ENCODE peak calls at places on chromosomes 11 and 22, in ten cellular contexts. F is PC-3, O is GM23338, Y is PC-9, R is astrocyte, X is IMR-90, D is endodermal cell, K is suprapubic skin, I is K562, Q is breast epithelium. P is an unnamed sample.
A peak's percentile ranks its signal among the peaks of the same experiment; 100 is the strongest.

GRCh38 chr22:23383491-23384450 is 196.3 kb downstream of the IGLL1 start:
- DNase-seq in F (no peak), O (peak; percentile 54), Y (no peak), R (no peak), X (no peak), D (peak; percentile 86), K (no peak), I (no peak), Q (no peak), P (no peak)

GRCh38 chr11:77412814-77413213 is 61.1 kb downstream of the PAK1 start:
- DNase-seq in F (no peak), O (peak; percentile 24), Y (no peak), R (no peak), X (no peak), D (no peak), K (no peak), I (no peak), Q (no peak), P (no peak)

GRCh38 chr11:132402056-132402684 is 1031.8 kb downstream of the NTM start:
- DNase-seq in F (peak; percentile 22), O (peak; percentile 79), Y (no peak), R (peak; percentile 36), X (peak; percentile 51), D (peak; percentile 89), K (no peak), I (peak; percentile 1), Q (no peak), P (no peak)

GRCh38 chr11:93198221-93198650 is 445 bp upstream of the SLC36A4 start:
- DNase-seq in F (peak; percentile 55), O (no peak), Y (no peak), R (peak; percentile 20), X (peak; percentile 44), D (no peak), K (no peak), I (no peak), Q (no peak), P (no peak)

GRCh38 chr11:65314501-65315203 is at the start of gene CDC42EP2:
- DNase-seq in F (peak; percentile 94), O (peak; percentile 87), Y (peak; percentile 94), R (peak; percentile 51), X (peak; percentile 80), D (peak; percentile 95), K (peak; percentile 91), I (peak; percentile 92), Q (peak; percentile 81), P (peak; percentile 92)

GRCh38 chr11:135008001-135008405 is 596.0 kb upstream of the B3GAT1 start:
- DNase-seq in F (no peak), O (no peak), Y (no peak), R (no peak), X (no peak), D (no peak), K (no peak), I (no peak), Q (no peak), P (no peak)

GRCh38 chr11:20990447-20990846 is 321.1 kb downstream of the NELL1 start:
- DNase-seq in F (no peak), O (no peak), Y (no peak), R (no peak), X (no peak), D (no peak), K (no peak), I (no peak), Q (no peak), P (no peak)

GRCh38 chr11:44255406-44256071 is 54.4 kb downstream of the ALX4 start:
- DNase-seq in F (no peak), O (no peak), Y (no peak), R (no peak), X (no peak), D (no peak), K (no peak), I (no peak), Q (no peak), P (no peak)

GRCh38 chr11:124897681-124898680 is at the start of gene ROBO4:
- DNase-seq in F (peak; percentile 97), O (no peak), Y (no peak), R (peak; percentile 92), X (peak; percentile 94), D (peak; percentile 60), K (no peak), I (no peak), Q (no peak), P (no peak)

GRCh38 chr11:124895471-124895971 is 2.1 kb downstream of the ROBO4 start:
- DNase-seq in F (no peak), O (no peak), Y (no peak), R (no peak), X (no peak), D (peak; percentile 38), K (no peak), I (no peak), Q (no peak), P (no peak)

GRCh38 chr11:124898711-124899110 is 1.0 kb upstream of the ROBO4 start:
- DNase-seq in F (peak; percentile 86), O (peak; percentile 43), Y (no peak), R (no peak), X (no peak), D (peak; percentile 65), K (no peak), I (no peak), Q (no peak), P (no peak)

GRCh38 chr11:124896071-124896750 is 1.5 kb downstream of the ROBO4 start:
- DNase-seq in F (peak; percentile 59), O (no peak), Y (no peak), R (peak; percentile 24), X (no peak), D (no peak), K (no peak), I (no peak), Q (no peak), P (no peak)

DNA sequence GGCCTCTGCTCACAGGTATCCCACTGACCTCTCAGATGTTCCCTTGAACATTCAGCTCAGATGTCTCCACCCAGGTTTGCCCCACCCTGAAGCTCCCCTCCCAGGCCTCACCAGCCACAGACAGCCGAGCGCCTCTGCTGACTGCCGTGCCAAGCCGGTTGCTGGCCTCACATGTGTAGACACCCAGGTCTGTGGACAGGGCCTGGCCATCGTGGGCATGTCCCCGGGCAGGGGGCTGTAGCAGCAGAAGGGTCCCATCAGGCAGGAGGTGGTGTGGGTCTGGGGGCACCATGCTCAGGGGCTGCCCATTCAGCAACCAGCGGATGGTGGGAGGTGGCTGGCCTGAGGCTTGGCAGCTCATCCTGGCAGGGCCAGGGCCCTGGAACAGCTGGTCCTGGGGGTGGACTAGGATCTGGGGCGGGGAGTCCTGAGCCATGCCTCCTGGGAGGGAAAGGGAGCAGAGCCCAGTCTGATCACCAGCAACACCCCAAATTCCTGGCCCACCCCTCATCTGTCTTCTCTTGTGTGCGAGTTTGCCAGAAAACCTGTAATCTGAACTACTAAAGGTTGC is 759 bp downstream of the ROBO4 start:
- DNase-seq in F (no peak), O (no peak), Y (no peak), R (no peak), X (no peak), D (no peak), K (no peak), I (no peak), Q (no peak), P (no peak)
- H3K27ac ChIP-seq in F (peak overlapping the region; percentile 88), O (no peak overlapping the region), Y (no peak overlapping the region), R (no peak overlapping the region), X (peak overlapping the region; percentile 3), D (no peak overlapping the region), K (peak overlapping the region; percentile 54), I (no peak overlapping the region), Q (no peak overlapping the region), P (peak overlapping the region; percentile 81)

DNA sequence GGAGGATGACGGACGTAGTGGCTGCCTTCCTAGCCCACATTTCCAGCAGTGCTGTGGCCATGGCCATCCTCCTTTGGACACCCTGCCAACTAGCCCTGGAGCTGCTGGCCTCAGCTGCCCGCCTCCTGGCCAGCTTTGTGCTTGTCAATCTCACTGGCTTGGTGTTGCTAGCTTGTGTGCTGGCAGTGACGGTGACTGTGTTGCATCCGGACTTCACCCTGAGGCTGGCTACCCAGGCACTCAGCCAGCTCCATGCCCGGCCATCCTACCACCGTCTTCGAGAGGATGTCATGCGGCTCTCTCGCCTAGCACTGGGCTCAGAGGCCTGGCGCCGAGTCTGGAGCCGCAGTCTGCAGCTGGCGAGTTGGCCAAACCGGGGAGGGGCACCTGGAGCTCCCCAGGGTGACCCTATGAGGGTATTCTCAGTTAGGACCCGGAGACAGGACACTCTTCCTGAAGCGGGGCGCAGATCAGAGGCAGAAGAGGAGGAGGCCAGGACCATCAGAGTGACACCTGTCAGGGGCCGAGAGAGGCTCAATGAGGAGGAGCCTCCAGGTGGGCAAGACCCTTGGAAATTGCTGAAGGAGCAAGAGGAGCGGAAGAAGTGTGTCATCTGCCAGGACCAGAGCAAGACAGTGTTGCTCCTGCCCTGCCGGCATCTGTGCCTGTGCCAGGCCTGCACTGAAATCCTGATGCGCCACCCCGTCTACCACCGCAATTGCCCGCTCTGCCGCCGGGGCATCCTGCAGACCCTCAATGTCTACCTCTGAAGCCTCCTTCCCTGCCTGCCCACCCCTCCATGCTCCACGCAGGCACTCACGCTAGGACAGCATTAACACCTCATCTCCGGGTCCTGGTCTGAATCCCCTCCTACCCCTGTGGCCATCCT is 1.6 kb downstream of the RNF26 start:
- DNase-seq in F (peak; percentile 46), O (no peak), Y (no peak), R (no peak), X (no peak), D (peak; percentile 46), K (peak; percentile 65), I (no peak), Q (no peak), P (no peak)
- H3K4me3 ChIP-seq in F (peak overlapping the region; percentile 87), O (peak overlapping the region; percentile 97), Y (peak overlapping the region; percentile 69), R (no peak overlapping the region), X (no peak overlapping the region), D (peak overlapping the region; percentile 91), K (peak overlapping the region; percentile 97), I (peak overlapping the region; percentile 61), Q (no peak overlapping the region), P (no peak overlapping the region)

GRCh38 chr11:12044799-12045198 is 36.4 kb upstream of the DKK3 start:
- DNase-seq in F (no peak), O (no peak), Y (no peak), R (no peak), X (no peak), D (no peak), K (no peak), I (no peak), Q (no peak), P (no peak)
- H3K27ac ChIP-seq in F (peak overlapping the region; percentile 95), O (no peak overlapping the region), Y (peak overlapping the region; percentile 69), R (peak overlapping the region; percentile 93), X (peak overlapping the region; percentile 88), D (no peak overlapping the region), K (peak overlapping the region; percentile 80), I (no peak overlapping the region), Q (peak overlapping the region; percentile 82), P (peak overlapping the region; percentile 93)

GRCh38 chr22:46612904-46613605 is 7.1 kb upstream of the GRAMD4 start:
- DNase-seq in F (no peak), O (no peak), Y (no peak), R (no peak), X (no peak), D (no peak), K (no peak), I (no peak), Q (no peak), P (no peak)

GRCh38 chr22:46612341-46612903 is 7.8 kb upstream of the GRAMD4 start:
- DNase-seq in F (no peak), O (no peak), Y (no peak), R (no peak), X (no peak), D (no peak), K (no peak), I (no peak), Q (no peak), P (no peak)

GRCh38 chr22:46611189-46611588 is 9.0 kb upstream of the GRAMD4 start:
- DNase-seq in F (no peak), O (no peak), Y (no peak), R (no peak), X (no peak), D (no peak), K (no peak), I (no peak), Q (no peak), P (no peak)

GRCh38 chr22:46613606-46613997 is 6.6 kb upstream of the GRAMD4 start:
- DNase-seq in F (no peak), O (no peak), Y (peak; percentile 54), R (no peak), X (no peak), D (peak; percentile 61), K (no peak), I (no peak), Q (no peak), P (no peak)

GRCh38 chr22:46614070-46614931 is 5.9 kb upstream of the GRAMD4 start:
- DNase-seq in F (no peak), O (no peak), Y (no peak), R (no peak), X (no peak), D (no peak), K (no peak), I (no peak), Q (no peak), P (no peak)
- H3K4me3 ChIP-seq in F (no peak overlapping the region), O (no peak overlapping the region), Y (no peak overlapping the region), R (no peak overlapping the region), X (no peak overlapping the region), D (no peak overlapping the region), K (peak overlapping the region; percentile 9), I (no peak overlapping the region), Q (no peak overlapping the region), P (no peak overlapping the region)